ENCODE peak calls at places on chromosomes 1 and 21, in eight cellular contexts. L is esophagus squamous epithelium; B is effector memory CD4-positive, alpha-beta T cell; M is GM23248; X is breast epithelium; Y is K562; V is tibial nerve; R is thoracic aorta. I is an unnamed sample.

GRCh38 chr1:14848621-14849020 is 250.1 kb downstream of the KAZN start:
- DNase-seq in R (no peak), L (no peak), B (no peak), V (no peak), X (no peak), M (no peak), Y (no peak), I (no peak)

GRCh38 chr1:173168941-173169340 is 38.2 kb downstream of the TNFSF4 start:
- DNase-seq in V (no peak), L (no peak), B (no peak), M (no peak), Y (no peak), X (no peak), R (no peak), I (no peak)

GRCh38 chr1:91741301-91741700 is 144.7 kb downstream of the TGFBR3 start:
- DNase-seq in M (peak; percentile 48), Y (no peak), B (no peak), V (no peak), L (no peak), R (no peak), X (no peak), I (no peak)

GRCh38 chr1:209769171-209769904 is 13.5 kb downstream of the TRAF3IP3 start:
- DNase-seq in B (peak; percentile 47), Y (no peak), L (peak; percentile 24), X (no peak), V (peak; percentile 46), R (peak; percentile 58), M (peak; percentile 90), I (peak; percentile 76)

GRCh38 chr1:10867914-10868598 is 71.6 kb upstream of the CASZ1 start:
- DNase-seq in V (no peak), X (no peak), M (no peak), L (no peak), R (no peak), B (no peak), Y (no peak), I (no peak)

GRCh38 chr1:168155910-168156309 is 19.2 kb upstream of the GPR161 start:
- DNase-seq in L (no peak), X (no peak), M (no peak), Y (no peak), V (no peak), B (no peak), R (no peak), I (no peak)

GRCh38 chr1:56375184-56375837 is 204.1 kb downstream of the PLPP3 start:
- DNase-seq in V (no peak), B (no peak), Y (no peak), M (peak; percentile 31), R (no peak), X (no peak), L (no peak), I (no peak)

GRCh38 chr1:165570078-165570477 is 26.3 kb downstream of the LRRC52 start:
- DNase-seq in X (no peak), V (no peak), R (no peak), L (no peak), B (no peak), M (no peak), Y (no peak), I (no peak)

GRCh38 chr1:63701187-63701586 is 72.6 kb upstream of the ROR1 start:
- DNase-seq in M (no peak), B (no peak), L (no peak), X (no peak), V (no peak), R (no peak), Y (no peak), I (no peak)

GRCh38 chr1:175267716-175268416 is 75.3 kb upstream of the KIAA0040 start:
- DNase-seq in X (no peak), M (no peak), V (peak; percentile 25), R (no peak), L (no peak), B (no peak), Y (no peak), I (no peak)

GRCh38 chr1:151905070-151905442 is 4.3 kb downstream of the THEM4 start:
- DNase-seq in V (no peak), X (no peak), M (no peak), Y (peak; percentile 14), R (no peak), B (peak; percentile 49), L (no peak), I (peak; percentile 61)

GRCh38 chr1:22221233-22221780 is 78.4 kb upstream of the WNT4 start:
- DNase-seq in X (no peak), R (no peak), B (no peak), L (no peak), Y (no peak), V (no peak), M (no peak), I (no peak)

GRCh38 chr21:38831526-38832467 is 26.1 kb downstream of the ETS2 start:
- DNase-seq in X (no peak), R (peak; percentile 70), Y (no peak), M (peak; percentile 92), B (peak; percentile 25), L (no peak), V (peak; percentile 70), I (peak; percentile 47)

GRCh38 chr1:191025896-191026642 is 548.4 kb upstream of the BRINP3 start:
- DNase-seq in M (no peak), R (no peak), L (no peak), X (no peak), V (no peak), Y (no peak), B (no peak), I (no peak)

GRCh38 chr1:107362468-107362867 is 221.6 kb downstream of the NTNG1 start:
- DNase-seq in X (no peak), R (no peak), Y (no peak), B (no peak), V (no peak), L (no peak), M (no peak), I (no peak)

GRCh38 chr1:180166436-180166800 is 11.7 kb downstream of the QSOX1 start:
- DNase-seq in Y (no peak), M (no peak), B (no peak), X (no peak), L (no peak), V (no peak), R (no peak), I (no peak)

GRCh38 chr1:180168786-180169640 is 14.3 kb downstream of the QSOX1 start:
- DNase-seq in L (no peak), B (no peak), Y (peak; percentile 78), X (no peak), M (peak; percentile 58), R (no peak), V (no peak), I (peak; percentile 30)

GRCh38 chr1:180167021-180167701 is 12.5 kb downstream of the QSOX1 start:
- DNase-seq in L (no peak), R (no peak), M (no peak), X (no peak), B (no peak), V (no peak), Y (no peak), I (no peak)

GRCh38 chr1:180169641-180170155 is 15.0 kb downstream of the QSOX1 start:
- DNase-seq in R (no peak), X (no peak), V (no peak), L (no peak), Y (no peak), M (no peak), B (no peak), I (no peak)

DNA sequence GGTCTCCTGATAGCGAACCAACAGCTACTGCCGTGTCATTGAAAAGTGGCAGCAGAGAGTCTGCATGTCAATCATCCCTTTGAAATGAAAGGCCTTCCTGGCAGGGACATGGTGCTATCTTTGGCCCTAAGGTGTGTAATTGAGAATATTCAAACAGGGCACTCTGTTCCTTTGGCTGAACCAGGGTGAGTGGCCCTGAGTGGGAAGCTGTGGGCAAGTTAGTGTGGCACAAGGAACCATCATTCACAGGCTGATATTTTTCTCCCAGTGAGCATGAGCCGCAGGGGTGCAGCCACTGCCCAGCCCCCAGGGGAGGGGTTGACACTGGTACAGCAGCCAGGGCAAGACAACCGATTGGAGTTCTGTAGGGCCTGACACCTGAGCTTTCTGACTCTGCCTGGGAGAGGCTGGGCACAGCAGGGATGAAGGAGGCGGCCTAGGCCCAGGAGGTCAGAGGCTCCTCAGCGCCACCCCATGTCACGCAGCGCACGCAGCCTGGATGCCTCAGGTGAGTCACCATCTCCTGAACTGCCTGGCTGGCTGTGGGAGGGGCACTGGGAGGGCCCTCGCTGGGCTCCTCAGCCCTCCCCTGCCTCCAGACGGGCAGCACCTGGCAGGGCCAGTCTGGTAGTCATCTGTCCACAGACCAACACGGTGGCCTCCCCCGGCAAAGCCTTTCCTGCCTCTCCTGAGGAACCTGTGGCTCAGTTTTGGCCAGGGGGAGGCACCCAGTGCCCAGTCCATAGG is 13.2 kb downstream of the QSOX1 start:
- DNase-seq in B (no peak), X (peak; percentile 83), M (no peak), L (no peak), V (no peak), Y (peak; percentile 46), R (no peak), I (no peak)
- H3K4me1 ChIP-seq in B (no peaks in the 10 kb centered on the region), X (peaks cover 5% of the 10 kb centered on the region), M (no peaks in the 10 kb centered on the region), L (peaks cover 39% of the 10 kb centered on the region), V (no peaks in the 10 kb centered on the region), Y (peaks cover 10% of the 10 kb centered on the region), R (peaks cover 16% of the 10 kb centered on the region), I (no peaks in the 10 kb centered on the region)

GRCh38 chr21:33332143-33332542 is 7.4 kb downstream of the IFNAR1 start:
- DNase-seq in B (no peak), X (no peak), M (no peak), L (no peak), V (no peak), Y (no peak), R (no peak), I (no peak)

GRCh38 chr21:33330726-33331125 is 6.0 kb downstream of the IFNAR1 start:
- DNase-seq in B (no peak), Y (no peak), V (no peak), X (no peak), M (no peak), L (no peak), R (no peak), I (no peak)

GRCh38 chr21:33339135-33339534 is 14.4 kb downstream of the IFNAR1 start:
- DNase-seq in R (no peak), X (no peak), M (no peak), L (no peak), Y (no peak), B (no peak), V (no peak), I (no peak)

GRCh38 chr21:33334824-33335223 is 10.1 kb downstream of the IFNAR1 start:
- DNase-seq in R (no peak), Y (no peak), B (no peak), V (no peak), M (peak; percentile 9), L (no peak), X (no peak), I (no peak)

GRCh38 chr21:33334191-33334590 is 9.4 kb downstream of the IFNAR1 start:
- DNase-seq in L (no peak), Y (no peak), B (no peak), M (no peak), X (no peak), R (no peak), V (no peak), I (no peak)
- H3K9me3 ChIP-seq in L (no peaks in the 10 kb centered on the region), Y (peaks cover 9% of the 10 kb centered on the region), B (no peaks in the 10 kb centered on the region), M (no peaks in the 10 kb centered on the region), X (no peaks in the 10 kb centered on the region), R (peaks cover 8% of the 10 kb centered on the region), V (no peaks in the 10 kb centered on the region), I (no peaks in the 10 kb centered on the region)

GRCh38 chr1:3219725-3220467 is 150.9 kb downstream of the PRDM16 start:
- DNase-seq in V (no peak), B (no peak), X (no peak), Y (no peak), M (no peak), R (no peak), L (no peak), I (no peak)
- H3K27me3 ChIP-seq in V (peaks cover 5% of the 10 kb centered on the region), B (no peaks in the 10 kb centered on the region), X (no peaks in the 10 kb centered on the region), Y (peaks cover 20% of the 10 kb centered on the region), M (peaks cover 51% of the 10 kb centered on the region), R (no peaks in the 10 kb centered on the region), L (no peaks in the 10 kb centered on the region), I (no peaks in the 10 kb centered on the region)

GRCh38 chr21:44942566-44942965 is 2.7 kb downstream of the SLX9 start:
- DNase-seq in X (no peak), L (no peak), Y (no peak), M (no peak), B (no peak), R (no peak), V (no peak), I (no peak)
- H3K4me1 ChIP-seq in X (peaks cover 5% of the 10 kb centered on the region), L (peaks cover 19% of the 10 kb centered on the region), Y (peaks cover 16% of the 10 kb centered on the region), M (peaks cover 15% of the 10 kb centered on the region), B (peaks cover 20% of the 10 kb centered on the region), R (peaks cover 16% of the 10 kb centered on the region), V (peaks cover 15% of the 10 kb centered on the region), I (peaks cover 38% of the 10 kb centered on the region)